ENCODE peak calls at places on chromosomes 12 and 14, in seven cellular contexts. K is dorsolateral prefrontal cortex, Y is brain microvascular endothelial cell, W is PC-9, A is foreskin keratinocyte, X is aorta, Z is epithelial cell of prostate. O is an unnamed sample.

GRCh38 chr14:75126679-75127473 is at the start of gene NEK9:
- DNase-seq in K (peak; percentile 94), Y (peak; percentile 77), W (peak; percentile 98), A (peak; percentile 68), X (peak; percentile 96), Z (no peak), O (peak; percentile 88)

GRCh38 chr12:31874961-31875608 is 84.1 kb upstream of the RESF1 start:
- DNase-seq in K (no peak), Y (peak; percentile 81), W (peak; percentile 13), A (peak; percentile 55), X (peak; percentile 76), Z (peak; percentile 46), O (peak; percentile 33)

GRCh38 chr12:18546399-18546798 is 191.4 kb downstream of the PLCZ1 start:
- DNase-seq in K (no peak), Y (peak; percentile 57), W (peak; percentile 1), A (peak; percentile 30), X (no peak), Z (peak; percentile 56), O (no peak)

GRCh38 chr12:83954939-83955601 is 957.5 kb downstream of the SLC6A15 start:
- DNase-seq in K (no peak), Y (no peak), W (no peak), A (no peak), X (no peak), Z (no peak), O (no peak)

GRCh38 chr12:109615556-109616229 is 42.1 kb downstream of the MVK start:
- DNase-seq in K (no peak), Y (no peak), W (no peak), A (no peak), X (no peak), Z (no peak), O (no peak)

GRCh38 chr12:15186593-15186992 is 34.6 kb downstream of the RERG start:
- DNase-seq in K (no peak), Y (no peak), W (no peak), A (no peak), X (no peak), Z (no peak), O (no peak)

GRCh38 chr12:71426030-71426570 is 13.5 kb upstream of the LGR5 start:
- DNase-seq in K (no peak), Y (no peak), W (no peak), A (no peak), X (no peak), Z (no peak), O (no peak)

GRCh38 chr14:100065942-100066574 is 836 bp downstream of the EVL start:
- DNase-seq in K (no peak), Y (no peak), W (no peak), A (no peak), X (no peak), Z (no peak), O (no peak)

GRCh38 chr12:65199604-65200003 is 30.2 kb downstream of the LEMD3 start:
- DNase-seq in K (no peak), Y (no peak), W (no peak), A (no peak), X (no peak), Z (no peak), O (no peak)

GRCh38 chr14:53167602-53168328 is 14.6 kb upstream of the DDHD1 start:
- DNase-seq in K (no peak), Y (no peak), W (no peak), A (no peak), X (no peak), Z (no peak), O (no peak)

GRCh38 chr12:8818526-8818925 is 3.9 kb upstream of the A2ML1 start:
- DNase-seq in K (no peak), Y (no peak), W (no peak), A (no peak), X (no peak), Z (no peak), O (no peak)

GRCh38 chr12:53989227-53990113 is 4.5 kb downstream of the HOXC10 start:
- DNase-seq in K (no peak), Y (no peak), W (peak; percentile 59), A (no peak), X (no peak), Z (no peak), O (peak; percentile 79)

GRCh38 chr14:71206123-71206522 is 298.9 kb downstream of the PCNX1 start:
- DNase-seq in K (no peak), Y (no peak), W (no peak), A (no peak), X (no peak), Z (no peak), O (no peak)

GRCh38 chr14:71230897-71231296 is 323.6 kb downstream of the PCNX1 start:
- DNase-seq in K (no peak), Y (no peak), W (no peak), A (no peak), X (no peak), Z (no peak), O (no peak)

GRCh38 chr12:7395950-7396349 is 48.0 kb downstream of the CD163L1 start:
- DNase-seq in K (no peak), Y (peak; percentile 18), W (no peak), A (peak; percentile 7), X (no peak), Z (no peak), O (no peak)

DNA sequence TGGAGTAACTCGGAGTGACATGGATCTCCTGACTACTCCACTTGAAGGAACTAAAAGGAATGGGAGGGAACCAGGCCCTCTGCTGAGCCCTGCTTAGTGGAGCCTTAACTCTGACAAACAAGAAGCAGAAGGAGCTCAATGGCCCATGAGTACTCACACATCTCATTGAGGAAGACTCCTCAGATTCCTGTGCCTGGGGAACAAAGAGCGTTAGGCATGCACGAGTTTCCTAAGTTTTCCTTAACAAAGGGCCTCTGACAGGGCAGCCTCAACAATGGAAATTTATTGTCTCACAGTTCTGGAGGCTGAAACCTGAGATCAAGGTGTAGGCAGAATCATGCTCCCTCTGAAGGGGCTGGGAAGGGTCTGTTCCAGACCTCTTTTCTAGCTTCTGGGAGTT is 185.7 kb upstream of the NTF3 start:
- DNase-seq in K (no peak), Y (no peak), W (no peak), A (no peak), X (no peak), Z (no peak), O (no peak)
- H3K27ac ChIP-seq in K (no peak overlapping the region), Y (no peak overlapping the region), W (no peak overlapping the region), A (no peak overlapping the region), X (no peak overlapping the region), Z (no peak overlapping the region), O (no peak overlapping the region)

GRCh38 chr14:32559595-32559994 is 230.5 kb downstream of the AKAP6 start:
- DNase-seq in K (no peak), Y (no peak), W (no peak), A (peak; percentile 2), X (no peak), Z (no peak), O (no peak)
- H3K27ac ChIP-seq in K (peak overlapping the region; percentile 5), Y (no peak overlapping the region), W (no peak overlapping the region), A (no peak overlapping the region), X (no peak overlapping the region), Z (peak overlapping the region; percentile 51), O (no peak overlapping the region)

DNA sequence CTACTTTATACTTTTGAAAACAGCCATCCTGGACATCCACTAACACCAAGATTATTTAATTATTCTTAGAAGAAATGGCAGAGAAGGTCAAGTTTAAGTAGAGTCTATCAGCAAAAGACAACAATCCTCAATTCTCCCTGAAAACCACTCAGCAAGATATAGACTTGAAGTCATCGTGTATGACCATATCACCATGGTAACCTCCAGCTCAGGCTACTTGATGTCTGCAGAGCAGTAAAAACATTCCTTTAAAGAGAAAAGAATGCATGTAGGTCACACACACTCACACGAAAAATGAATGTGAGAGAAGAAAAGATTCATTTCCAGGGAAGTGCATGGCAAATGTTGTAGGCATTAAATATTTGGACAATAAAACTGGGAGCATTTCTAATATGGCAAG is 58.6 kb downstream of the CCDC59 start:
- DNase-seq in K (no peak), Y (peak; percentile 93), W (no peak), A (peak; percentile 11), X (no peak), Z (no peak), O (no peak)
- H3K27ac ChIP-seq in K (no peak overlapping the region), Y (peak overlapping the region; percentile 2), W (no peak overlapping the region), A (no peak overlapping the region), X (no peak overlapping the region), Z (no peak overlapping the region), O (no peak overlapping the region)

GRCh38 chr14:65594153-65594881 is 181.8 kb downstream of the FUT8 start:
- DNase-seq in K (no peak), Y (no peak), W (no peak), A (no peak), X (peak; percentile 63), Z (no peak), O (no peak)
- H3K27ac ChIP-seq in K (no peak overlapping the region), Y (no peak overlapping the region), W (no peak overlapping the region), A (no peak overlapping the region), X (no peak overlapping the region), Z (no peak overlapping the region), O (no peak overlapping the region)

GRCh38 chr12:2267624-2268477 is 215.1 kb downstream of the CACNA1C start:
- DNase-seq in K (no peak), Y (no peak), W (no peak), A (no peak), X (peak; percentile 91), Z (no peak), O (peak; percentile 92)

GRCh38 chr12:2264622-2265306 is 212.0 kb downstream of the CACNA1C start:
- DNase-seq in K (no peak), Y (peak; percentile 92), W (no peak), A (no peak), X (no peak), Z (no peak), O (peak; percentile 91)

GRCh38 chr12:2268478-2269286 is 215.9 kb downstream of the CACNA1C start:
- DNase-seq in K (no peak), Y (peak; percentile 79), W (no peak), A (peak; percentile 61), X (peak; percentile 83), Z (peak; percentile 70), O (peak; percentile 92)

GRCh38 chr12:2265461-2266167 is 212.8 kb downstream of the CACNA1C start:
- DNase-seq in K (no peak), Y (peak; percentile 72), W (no peak), A (no peak), X (no peak), Z (no peak), O (peak; percentile 86)

DNA sequence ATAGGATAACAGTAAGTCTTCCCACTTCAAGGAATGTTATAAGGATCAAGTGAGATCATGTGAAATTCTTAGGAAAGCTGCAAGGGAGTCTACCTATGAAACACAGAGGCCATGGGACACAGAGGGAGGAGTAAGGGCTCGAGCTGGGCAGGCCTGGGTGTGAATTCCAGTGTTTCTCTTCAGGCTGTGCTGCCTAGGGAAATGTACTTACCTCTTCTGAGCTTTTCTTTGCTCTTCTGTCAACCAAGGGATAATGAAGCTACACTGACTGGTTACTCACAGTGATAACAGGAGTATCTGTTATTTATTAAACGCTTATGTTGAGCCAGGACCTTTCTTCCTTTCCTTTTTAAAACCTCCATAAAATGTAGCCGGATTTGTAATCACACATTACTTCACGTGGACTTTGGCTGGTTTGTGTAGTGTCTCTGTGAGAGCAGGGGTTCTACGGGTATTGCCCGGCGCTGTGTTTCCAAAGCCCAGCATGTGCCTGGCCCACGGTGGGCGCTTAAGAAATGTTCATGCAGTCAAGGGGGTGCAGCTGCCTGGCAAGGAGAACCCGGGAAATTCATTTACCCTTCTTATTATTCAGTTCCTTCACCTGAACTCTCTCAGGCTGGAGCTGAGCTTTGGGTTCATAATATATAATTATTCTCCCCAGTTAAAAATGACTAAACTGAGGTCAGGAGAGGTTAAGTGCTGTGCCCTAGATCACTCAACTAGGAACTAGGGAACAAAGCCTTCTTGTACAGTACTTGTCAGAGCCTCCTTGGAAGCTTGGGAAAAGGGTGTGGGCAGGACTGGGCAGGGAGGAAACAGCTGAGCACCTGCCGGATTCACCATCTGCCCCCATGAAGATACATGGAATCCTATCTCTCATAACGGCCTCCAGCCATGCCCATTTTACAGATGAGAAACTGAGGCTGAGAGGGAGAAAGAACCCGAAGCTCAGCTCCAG is 214.2 kb downstream of the CACNA1C start:
- DNase-seq in K (no peak), Y (no peak), W (no peak), A (no peak), X (no peak), Z (no peak), O (peak; percentile 37)
- H3K27ac ChIP-seq in K (no peak overlapping the region), Y (no peak overlapping the region), W (no peak overlapping the region), A (no peak overlapping the region), X (no peak overlapping the region), Z (no peak overlapping the region), O (peak overlapping the region; percentile 91)